ENCODE peak calls at places on chromosome 1, in four cellular contexts. V is prostate gland, P is HFF-Myc, Y is esophagus squamous epithelium. W is an unnamed sample.
A peak's percentile ranks its signal among the peaks of the same experiment; 100 is the strongest.

GRCh38 chr1:6909401-6909800 is 124.1 kb downstream of the CAMTA1 start:
- DNase-seq in V (no peak), Y (no peak), P (no peak), W (no peak)

GRCh38 chr1:239708622-239709021 is 322.3 kb downstream of the CHRM3 start:
- DNase-seq in V (no peak), Y (no peak), P (no peak), W (no peak)

GRCh38 chr1:151193856-151194255 is 3.9 kb upstream of the VPS72 start:
- DNase-seq in V (no peak), Y (no peak), P (no peak), W (no peak)

GRCh38 chr1:59142663-59143487 is 154.0 kb upstream of the FGGY start:
- DNase-seq in P (peak; percentile 89), Y (no peak), V (peak; percentile 44), W (peak; percentile 87)

GRCh38 chr1:9593147-9593491 is 4.4 kb downstream of the TMEM201 start:
- DNase-seq in V (no peak), P (no peak), Y (no peak), W (no peak)

GRCh38 chr1:205541161-205541886 is 36.9 kb downstream of the CDK18 start:
- DNase-seq in V (no peak), Y (no peak), P (no peak), W (no peak)

GRCh38 chr1:37472281-37472680 is 2.1 kb upstream of the ZC3H12A start:
- DNase-seq in P (no peak), V (no peak), Y (no peak), W (no peak)

GRCh38 chr1:161180643-161181042 is 3.3 kb upstream of the B4GALT3 start:
- DNase-seq in V (no peak), P (no peak), Y (no peak), W (no peak)

GRCh38 chr1:29883986-29884385 is 647.7 kb downstream of the PTPRU start:
- DNase-seq in V (no peak), Y (no peak), P (no peak), W (no peak)

GRCh38 chr1:29883360-29883759 is 647.0 kb downstream of the PTPRU start:
- DNase-seq in Y (no peak), V (no peak), P (no peak), W (no peak)

GRCh38 chr1:29889776-29890175 is 653.5 kb downstream of the PTPRU start:
- DNase-seq in P (no peak), Y (no peak), V (no peak), W (no peak)

GRCh38 chr1:29879217-29879616 is 642.9 kb downstream of the PTPRU start:
- DNase-seq in P (no peak), V (no peak), Y (no peak), W (no peak)

GRCh38 chr1:29884740-29885139 is 648.4 kb downstream of the PTPRU start:
- DNase-seq in P (no peak), V (no peak), Y (no peak), W (no peak)
- TF ChIP-seq CTCF in P (no peak), V (no peak), Y (no peak), W (no peak)

DNA sequence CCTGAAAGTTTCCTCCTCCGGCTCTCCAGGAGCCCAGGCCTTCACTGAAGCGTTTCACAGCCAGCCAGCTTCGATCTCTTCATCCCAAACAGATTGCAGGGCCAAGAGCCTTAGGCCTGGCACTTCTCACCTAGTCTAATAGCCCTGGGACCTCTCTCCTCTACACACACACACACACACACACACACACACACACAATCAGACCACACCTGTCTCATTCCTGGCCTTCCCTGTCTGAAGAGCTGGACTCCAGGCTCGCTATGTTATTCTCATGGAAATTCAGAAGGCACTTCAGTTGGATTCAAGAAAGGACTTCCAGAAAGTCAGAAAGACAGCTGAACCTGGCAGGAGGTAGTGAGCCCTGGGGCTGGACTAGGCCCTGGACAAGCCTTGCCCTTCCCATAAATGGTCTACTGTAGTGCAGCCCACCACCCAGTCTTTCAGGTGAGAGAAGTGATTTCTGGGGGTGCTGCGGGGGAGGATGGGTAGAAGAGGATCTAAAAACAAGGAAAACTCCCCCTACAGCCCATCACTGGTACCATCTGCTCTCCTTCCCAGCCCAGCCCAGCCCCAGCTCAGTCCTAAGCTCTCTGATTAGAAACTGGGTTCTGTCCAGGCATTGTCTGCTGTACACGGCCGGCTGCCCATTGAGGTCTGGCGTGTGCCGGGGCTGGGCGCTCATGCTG is 2.7 kb downstream of the KIF21B start:
- DNase-seq in P (no peak), Y (no peak), V (no peak), W (no peak)
- TF ChIP-seq CTCF in P (peak; percentile 32), Y (peak; percentile 5), V (no peak), W (peak; percentile 39)

GRCh38 chr1:30977105-30977504 is 68.5 kb upstream of the SDC3 start:
- DNase-seq in V (no peak), P (no peak), Y (no peak), W (peak; percentile 38)
- TF ChIP-seq CTCF in V (no peak), P (peak; percentile 14), Y (no peak), W (peak; percentile 37)

DNA sequence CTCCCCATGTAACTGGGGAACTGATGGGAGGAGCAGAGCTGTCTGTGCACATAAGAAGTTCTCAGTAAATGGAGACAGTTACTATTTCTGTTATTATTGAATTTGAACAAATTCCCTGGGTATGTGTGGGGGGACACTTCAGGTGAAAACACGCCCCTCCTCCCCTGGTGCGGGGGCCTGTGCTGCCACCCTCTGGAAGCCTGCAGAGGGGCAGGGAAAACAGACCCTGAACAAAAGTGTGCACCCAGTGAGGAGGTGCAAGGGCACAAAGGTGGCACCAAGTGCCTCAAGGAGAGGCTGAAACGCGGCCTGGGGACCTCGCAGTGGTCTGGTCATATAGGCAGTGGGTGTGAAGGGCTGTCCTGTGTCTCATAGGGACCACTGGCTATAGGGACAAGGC is 18.2 kb upstream of the NADK start:
- DNase-seq in P (no peak), Y (no peak), V (no peak), W (no peak)
- TF ChIP-seq CTCF in P (no peak), Y (no peak), V (no peak), W (peak; percentile 39)

GRCh38 chr1:109771712-109772657 is 8.3 kb upstream of the EPS8L3 start:
- DNase-seq in P (no peak), Y (no peak), V (no peak), W (no peak)

GRCh38 chr1:109773900-109774485 is 10.3 kb upstream of the EPS8L3 start:
- DNase-seq in V (no peak), Y (no peak), P (no peak), W (no peak)

GRCh38 chr1:109775408-109775807 is 11.7 kb upstream of the EPS8L3 start:
- DNase-seq in Y (no peak), P (no peak), V (no peak), W (no peak)

GRCh38 chr1:109772658-109773202 is 9.0 kb upstream of the EPS8L3 start:
- DNase-seq in P (no peak), Y (no peak), V (no peak), W (no peak)

GRCh38 chr1:109773203-109773899 is 9.6 kb upstream of the EPS8L3 start:
- DNase-seq in P (peak; percentile 64), Y (peak; percentile 18), V (peak; percentile 89), W (peak; percentile 83)
- TF ChIP-seq CTCF in P (peak; percentile 88), Y (peak; percentile 84), V (peak; percentile 97), W (peak; percentile 94)

GRCh38 chr1:3176820-3177219 is 107.8 kb downstream of the PRDM16 start:
- DNase-seq in V (no peak), P (no peak), Y (no peak), W (no peak)
- TF ChIP-seq CTCF in V (no peak), P (no peak), Y (no peak), W (no peak)

DNA sequence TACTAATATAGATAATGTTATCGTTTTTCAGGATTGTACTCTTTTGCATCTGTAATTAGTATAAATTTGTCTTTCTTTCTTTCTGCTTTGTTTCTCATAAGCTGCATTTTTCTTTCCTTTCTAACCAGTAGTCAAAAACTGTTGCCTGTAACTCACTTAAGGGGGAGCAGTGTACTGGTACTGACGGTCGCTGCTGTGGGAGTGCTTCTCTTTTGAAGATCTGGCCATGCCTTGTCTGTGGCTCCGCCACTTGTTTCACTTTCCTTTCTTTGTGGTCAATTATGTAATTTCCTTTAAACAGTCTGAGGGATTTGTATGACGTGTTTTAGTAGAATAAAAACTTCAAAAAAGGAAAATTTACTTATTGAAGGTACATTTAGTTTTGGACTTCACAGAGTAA is 37.0 kb downstream of the MIA3 start:
- DNase-seq in Y (peak; percentile 2), P (no peak), V (no peak), W (peak; percentile 9)
- TF ChIP-seq CTCF in Y (no peak), P (no peak), V (no peak), W (no peak)

GRCh38 chr1:177928194-177928593 is 41.7 kb downstream of the SEC16B start:
- DNase-seq in Y (no peak), P (no peak), V (no peak), W (peak; percentile 40)
- TF ChIP-seq CTCF in Y (no peak), P (peak; percentile 21), V (no peak), W (peak; percentile 32)